ENCODE peak calls at places on chromosomes 4 and X, in five cellular contexts. G, Q, I, H and A are unnamed samples.

GRCh38 chrX:128287693-128288092 is 235.5 kb upstream of the ACTRT1 start:
- DNase-seq in G (no peak), I (no peak), Q (no peak), H (no peak), A (no peak)

GRCh38 chr4:83216856-83217683 is 67.5 kb downstream of the COQ2 start:
- DNase-seq in Q (no peak), H (no peak), G (no peak), I (no peak), A (no peak)

GRCh38 chrX:56798866-56799864 is 70.1 kb downstream of the NBDY start:
- DNase-seq in G (no peak), H (no peak), Q (no peak), I (peak; percentile 39), A (no peak)

GRCh38 chr4:791866-792630 is 33.9 kb downstream of the CPLX1 start:
- DNase-seq in G (no peak), I (peak; percentile 52), H (peak; percentile 54), Q (no peak), A (no peak)

GRCh38 chr4:80049813-80050534 is 23.1 kb downstream of the ANTXR2 start:
- DNase-seq in Q (no peak), H (no peak), G (no peak), I (no peak), A (no peak)

GRCh38 chr4:107283587-107284559 is 247.8 kb upstream of the DKK2 start:
- DNase-seq in H (no peak), Q (peak; percentile 14), G (peak; percentile 88), I (peak; percentile 87), A (peak; percentile 72)

GRCh38 chrX:132775230-132775823 is 183.1 kb downstream of the HS6ST2 start:
- DNase-seq in Q (no peak), H (no peak), G (no peak), I (no peak), A (no peak)

GRCh38 chrX:72115380-72115779 is 16.3 kb downstream of the RTL5 start:
- DNase-seq in I (peak; percentile 43), Q (no peak), G (no peak), H (no peak), A (no peak)

GRCh38 chr4:83340692-83341343 is 6.2 kb upstream of the HPSE start:
- DNase-seq in G (no peak), Q (no peak), H (no peak), I (no peak), A (no peak)

GRCh38 chrX:13201605-13202219 is 118.1 kb downstream of the ATXN3L start:
- DNase-seq in I (no peak), H (no peak), G (no peak), Q (no peak), A (no peak)

GRCh38 chr4:102620697-102621497 is 119.7 kb downstream of the NFKB1 start:
- DNase-seq in H (peak; percentile 52), G (peak; percentile 71), I (peak; percentile 78), Q (peak; percentile 76), A (peak; percentile 88)

GRCh38 chr4:182289809-182290208 is 46.6 kb downstream of the TENM3 start:
- DNase-seq in I (no peak), G (no peak), Q (no peak), H (no peak), A (no peak)

GRCh38 chrX:66731398-66731797 is 92.5 kb upstream of the EDA2R start:
- DNase-seq in I (peak; percentile 35), H (peak; percentile 9), G (peak; percentile 23), Q (peak; percentile 14), A (peak; percentile 14)

GRCh38 chr4:38730830-38731646 is 51.8 kb downstream of the TLR10 start:
- DNase-seq in Q (peak; percentile 81), G (peak; percentile 86), I (peak; percentile 84), H (peak; percentile 86), A (peak; percentile 96)

GRCh38 chr4:7582313-7583096 is 147.8 kb upstream of the PSAPL1 start:
- DNase-seq in I (no peak), Q (no peak), G (no peak), H (peak; percentile 13), A (no peak)

GRCh38 chr4:95547708-95548471 is 883 bp downstream of the UNC5C start:
- DNase-seq in H (no peak), G (peak; percentile 53), I (no peak), Q (peak; percentile 36), A (peak; percentile 55)

GRCh38 chr4:123811763-123812390 is 415.3 kb downstream of the SPRY1 start:
- DNase-seq in G (no peak), H (no peak), Q (no peak), I (no peak), A (no peak)

GRCh38 chrX:143437439-143437838 is 79.8 kb downstream of the SPANXN3 start:
- DNase-seq in I (peak; percentile 21), Q (peak; percentile 8), G (no peak), H (no peak), A (no peak)

GRCh38 chr4:113700602-113701150 is 60.9 kb downstream of the CAMK2D start:
- DNase-seq in H (no peak), G (no peak), Q (peak; percentile 11), I (peak; percentile 39), A (peak; percentile 26)

GRCh38 chr4:125833-126232 is 1.5 kb downstream of the ZNF718 start:
- DNase-seq in Q (no peak), I (peak; percentile 30), H (no peak), G (peak; percentile 30), A (no peak)

GRCh38 chr4:101171747-101172146 is 175.6 kb downstream of the PPP3CA start:
- DNase-seq in H (no peak), G (peak; percentile 48), Q (no peak), I (peak; percentile 58), A (peak; percentile 45)

GRCh38 chr4:98626350-98626749 is 32.1 kb downstream of the TSPAN5 start:
- DNase-seq in Q (peak; percentile 40), I (peak; percentile 11), G (peak; percentile 93), H (no peak), A (peak; percentile 87)

GRCh38 chr4:924107-925096 is 7.7 kb downstream of the GAK start:
- DNase-seq in I (no peak), G (peak; percentile 59), Q (no peak), H (peak; percentile 80), A (peak; percentile 68)

GRCh38 chr4:52038109-52038912 is at the start of gene SGCB:
- DNase-seq in G (peak; percentile 37), H (peak; percentile 35), Q (peak; percentile 80), I (peak; percentile 54), A (peak; percentile 41)

GRCh38 chr4:96887857-96888256 is 1048.0 kb downstream of the PDHA2 start:
- DNase-seq in I (no peak), H (no peak), Q (no peak), G (no peak), A (no peak)

GRCh38 chr4:154490261-154490588 is 1.4 kb downstream of the DCHS2 start:
- DNase-seq in Q (peak; percentile 8), H (no peak), I (no peak), G (no peak), A (no peak)
- TF ChIP-seq EZH2 in Q (peak; percentile 64), H (no peak), I (no peak), G (no peak), A (no peak)

GRCh38 chrX:155069414-155069813 is 1.5 kb downstream of the CMC4 start:
- DNase-seq in Q (no peak), G (no peak), H (no peak), I (no peak), A (no peak)
- H3K27ac ChIP-seq in Q (no peak overlapping the region), G (peak overlapping the region; percentile 78), H (no peak overlapping the region), I (no peak overlapping the region), A (no peak overlapping the region)

GRCh38 chrX:30635630-30636029 is 17.6 kb upstream of the GK start:
- DNase-seq in G (no peak), Q (no peak), I (no peak), H (peak; percentile 13), A (no peak)
- TF ChIP-seq EZH2 in G (no peak), Q (no peak), I (no peak), H (no peak), A (no peak)

GRCh38 chr4:118754890-118755289 is 69.7 kb downstream of the METTL14 start:
- DNase-seq in I (no peak), Q (no peak), G (no peak), H (no peak), A (no peak)
- H3K27ac ChIP-seq in I (no peak overlapping the region), Q (peak overlapping the region; percentile 59), G (no peak overlapping the region), H (no peak overlapping the region), A (no peak overlapping the region)

GRCh38 chr4:4872148-4872903 is 12.9 kb downstream of the MSX1 start:
- DNase-seq in I (no peak), H (no peak), Q (peak; percentile 42), G (no peak), A (no peak)

GRCh38 chr4:4871267-4872147 is 12.0 kb downstream of the MSX1 start:
- DNase-seq in I (no peak), H (no peak), Q (no peak), G (no peak), A (no peak)

GRCh38 chr4:4869380-4869723 is 9.9 kb downstream of the MSX1 start:
- DNase-seq in H (no peak), G (no peak), Q (no peak), I (no peak), A (no peak)

GRCh38 chr4:4869731-4870483 is 10.4 kb downstream of the MSX1 start:
- DNase-seq in H (no peak), Q (no peak), I (no peak), G (no peak), A (no peak)

DNA sequence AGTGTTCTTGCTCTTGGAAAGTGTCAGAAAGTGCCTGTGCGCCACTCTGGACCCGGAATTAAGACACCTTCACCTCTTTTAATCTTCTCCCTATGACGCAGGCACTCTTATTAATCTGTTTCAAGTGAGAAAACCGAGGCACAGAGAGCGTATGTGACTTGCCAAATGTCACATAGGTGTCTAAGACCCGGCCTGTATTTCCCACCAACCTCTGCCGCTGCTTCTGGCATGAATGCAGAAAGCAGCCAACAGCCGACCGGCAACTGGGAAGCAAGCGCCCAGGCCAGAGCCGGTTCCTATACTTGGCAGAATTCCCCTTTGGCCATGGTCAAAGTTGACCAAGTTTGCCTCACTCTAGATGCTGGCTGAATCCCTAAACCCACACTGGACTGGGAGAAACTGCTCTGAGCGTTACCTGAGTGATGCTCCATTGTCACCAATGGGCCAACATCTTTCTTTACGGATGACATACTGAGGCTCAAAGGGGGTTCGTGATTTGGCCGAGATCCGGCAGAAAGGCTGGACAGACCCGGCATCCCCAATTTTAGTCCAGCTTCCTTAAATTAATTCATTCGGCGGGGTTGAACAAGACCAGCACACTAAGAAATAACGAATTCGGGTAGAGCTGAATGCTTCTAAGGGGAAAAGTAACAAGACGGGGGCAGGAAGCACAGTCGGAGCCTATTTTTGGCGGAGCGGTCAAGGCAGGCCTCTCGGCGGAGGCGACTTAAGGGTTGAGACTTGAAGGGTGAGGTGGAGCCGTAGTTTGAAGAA is 11.2 kb downstream of the MSX1 start:
- DNase-seq in H (no peak), I (no peak), Q (no peak), G (no peak), A (no peak)
- TF ChIP-seq EZH2 in H (peak; percentile 19), I (peak; percentile 93), Q (no peak), G (no peak), A (no peak)